ENCODE peak calls at places on chromosomes 2 and 18, in six cellular contexts. One of them, this sample, is unnamed.

GRCh38 chr2:38261569-38262513 is 115.2 kb downstream of the ATL2 start:
- DNase-seq in HepG2: no peak
- DNase-seq in NB4: no peak
- DNase-seq in GM12878: peak; percentile 68
- DNase-seq in endothelial cell of umbilical vein: no peak
- DNase-seq in A549: no peak
- DNase-seq in this sample: no peak

GRCh38 chr2:73264332-73264606 is 20.0 kb downstream of the FBXO41 start:
- DNase-seq in HepG2: no peak
- DNase-seq in NB4: no peak
- DNase-seq in GM12878: no peak
- DNase-seq in endothelial cell of umbilical vein: no peak
- DNase-seq in A549: no peak
- DNase-seq in this sample: no peak

GRCh38 chr2:149924549-149925213 is 337.1 kb upstream of the MMADHC start:
- DNase-seq in HepG2: no peak
- DNase-seq in NB4: no peak
- DNase-seq in GM12878: no peak
- DNase-seq in endothelial cell of umbilical vein: no peak
- DNase-seq in A549: no peak
- DNase-seq in this sample: no peak

GRCh38 chr2:207504513-207505171 is 25.1 kb upstream of the CREB1 start:
- DNase-seq in HepG2: no peak
- DNase-seq in NB4: no peak
- DNase-seq in GM12878: no peak
- DNase-seq in endothelial cell of umbilical vein: no peak
- DNase-seq in A549: no peak
- DNase-seq in this sample: no peak

GRCh38 chr2:26969089-26969844 is 1.2 kb upstream of the MAPRE3 start:
- DNase-seq in HepG2: no peak
- DNase-seq in NB4: no peak
- DNase-seq in GM12878: no peak
- DNase-seq in endothelial cell of umbilical vein: no peak
- DNase-seq in A549: no peak
- DNase-seq in this sample: no peak

GRCh38 chr18:60554961-60555360 is 182.4 kb upstream of the MC4R start:
- DNase-seq in HepG2: no peak
- DNase-seq in NB4: no peak
- DNase-seq in GM12878: no peak
- DNase-seq in endothelial cell of umbilical vein: no peak
- DNase-seq in A549: no peak
- DNase-seq in this sample: no peak

GRCh38 chr18:33871363-33872025 is 293.5 kb downstream of the ASXL3 start:
- DNase-seq in HepG2: no peak
- DNase-seq in NB4: peak; percentile 1
- DNase-seq in GM12878: no peak
- DNase-seq in endothelial cell of umbilical vein: no peak
- DNase-seq in A549: no peak
- DNase-seq in this sample: no peak

GRCh38 chr2:28656937-28657615 is 94.6 kb upstream of the PPP1CB start:
- DNase-seq in HepG2: peak; percentile 39
- DNase-seq in NB4: no peak
- DNase-seq in GM12878: no peak
- DNase-seq in endothelial cell of umbilical vein: no peak
- DNase-seq in A549: no peak
- DNase-seq in this sample: no peak

GRCh38 chr18:55425698-55426097 is 162.3 kb downstream of the TCF4 start:
- DNase-seq in HepG2: no peak
- DNase-seq in NB4: no peak
- DNase-seq in GM12878: no peak
- DNase-seq in endothelial cell of umbilical vein: no peak
- DNase-seq in A549: no peak
- DNase-seq in this sample: no peak

GRCh38 chr2:200319587-200320337 is 13.3 kb downstream of the SPATS2L start:
- DNase-seq in HepG2: peak; percentile 92
- DNase-seq in NB4: no peak
- DNase-seq in GM12878: no peak
- DNase-seq in endothelial cell of umbilical vein: peak; percentile 44
- DNase-seq in A549: peak; percentile 31
- DNase-seq in this sample: no peak

GRCh38 chr18:13315000-13315399 is 96.4 kb downstream of the LDLRAD4 start:
- DNase-seq in HepG2: no peak
- DNase-seq in NB4: no peak
- DNase-seq in GM12878: no peak
- DNase-seq in endothelial cell of umbilical vein: no peak
- DNase-seq in A549: no peak
- DNase-seq in this sample: no peak

GRCh38 chr18:56559044-56559443 is 79.3 kb downstream of the TXNL1 start:
- DNase-seq in HepG2: no peak
- DNase-seq in NB4: no peak
- DNase-seq in GM12878: no peak
- DNase-seq in endothelial cell of umbilical vein: no peak
- DNase-seq in A549: no peak
- DNase-seq in this sample: no peak

GRCh38 chr2:26574066-26574899 is 66.9 kb downstream of the CIB4 start:
- DNase-seq in HepG2: no peak
- DNase-seq in NB4: no peak
- DNase-seq in GM12878: no peak
- DNase-seq in endothelial cell of umbilical vein: no peak
- DNase-seq in A549: no peak
- DNase-seq in this sample: no peak

GRCh38 chr18:12823892-12824291 is 60.1 kb downstream of the PTPN2 start:
- DNase-seq in HepG2: no peak
- DNase-seq in NB4: no peak
- DNase-seq in GM12878: no peak
- DNase-seq in endothelial cell of umbilical vein: no peak
- DNase-seq in A549: no peak
- DNase-seq in this sample: no peak

GRCh38 chr18:22348521-22349316 is 69.0 kb downstream of the CTAGE1 start:
- DNase-seq in HepG2: no peak
- DNase-seq in NB4: no peak
- DNase-seq in GM12878: no peak
- DNase-seq in endothelial cell of umbilical vein: peak; percentile 56
- DNase-seq in A549: no peak
- DNase-seq in this sample: no peak

GRCh38 chr2:128232965-128233789 is 85.5 kb downstream of the HS6ST1 start:
- DNase-seq in HepG2: peak; percentile 78
- DNase-seq in NB4: peak; percentile 91
- DNase-seq in GM12878: peak; percentile 17
- DNase-seq in endothelial cell of umbilical vein: peak; percentile 72
- DNase-seq in A549: peak; percentile 89
- DNase-seq in this sample: peak; percentile 89

GRCh38 chr2:64440831-64441230 is 13.1 kb upstream of the LGALSL start:
- DNase-seq in HepG2: no peak
- DNase-seq in NB4: no peak
- DNase-seq in GM12878: no peak
- DNase-seq in endothelial cell of umbilical vein: no peak
- DNase-seq in A549: no peak
- DNase-seq in this sample: no peak

GRCh38 chr2:171447675-171448074 is 13.6 kb downstream of the DCAF17 start:
- DNase-seq in HepG2: no peak
- DNase-seq in NB4: no peak
- DNase-seq in GM12878: no peak
- DNase-seq in endothelial cell of umbilical vein: no peak
- DNase-seq in A549: no peak
- DNase-seq in this sample: no peak

GRCh38 chr2:55999790-56000189 is 76.2 kb upstream of the EFEMP1 start:
- DNase-seq in HepG2: no peak
- DNase-seq in NB4: no peak
- DNase-seq in GM12878: no peak
- DNase-seq in endothelial cell of umbilical vein: no peak
- DNase-seq in A549: no peak
- DNase-seq in this sample: no peak

GRCh38 chr18:48539406-48540328 is 836 bp downstream of the CTIF start:
- DNase-seq in HepG2: no peak
- DNase-seq in NB4: peak; percentile 69
- DNase-seq in GM12878: no peak
- DNase-seq in endothelial cell of umbilical vein: peak; percentile 59
- DNase-seq in A549: peak; percentile 8
- DNase-seq in this sample: peak; percentile 44

GRCh38 chr2:216308532-216308931 is 63.8 kb downstream of the MARCHF4 start:
- DNase-seq in HepG2: no peak
- DNase-seq in NB4: no peak
- DNase-seq in GM12878: no peak
- DNase-seq in endothelial cell of umbilical vein: no peak
- DNase-seq in A549: no peak
- DNase-seq in this sample: no peak

GRCh38 chr18:59779979-59780378 is 82.8 kb upstream of the CCBE1 start:
- DNase-seq in HepG2: no peak
- DNase-seq in NB4: no peak
- DNase-seq in GM12878: no peak
- DNase-seq in endothelial cell of umbilical vein: peak; percentile 2
- DNase-seq in A549: no peak
- DNase-seq in this sample: no peak

DNA sequence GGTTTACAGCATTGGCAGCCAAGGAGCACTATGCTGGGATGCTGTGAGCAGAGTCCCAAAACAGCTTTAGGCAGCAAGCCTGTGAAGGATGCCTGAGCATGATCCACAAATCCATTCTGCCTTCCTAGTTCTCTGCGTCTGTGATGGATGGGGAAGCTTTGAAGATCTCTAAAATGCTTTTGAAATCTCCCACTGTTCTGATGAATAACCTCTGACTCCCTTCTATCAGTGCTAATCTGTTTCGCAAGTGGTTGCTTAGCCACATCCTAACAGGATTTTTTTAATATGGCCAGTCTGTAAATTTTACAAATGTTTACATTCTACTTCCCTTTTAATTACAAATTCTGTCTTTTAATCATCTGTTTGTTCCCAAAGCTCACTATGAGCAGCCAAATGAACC is 319.2 kb downstream of the GULP1 start:
- DNase-seq in HepG2: no peak
- DNase-seq in NB4: peak; percentile 5
- DNase-seq in GM12878: no peak
- DNase-seq in endothelial cell of umbilical vein: no peak
- DNase-seq in A549: no peak
- DNase-seq in this sample: no peak
- TF ChIP-seq MYC in HepG2: no peak
- TF ChIP-seq MYC in NB4: no peak
- TF ChIP-seq MYC in GM12878: no peak
- TF ChIP-seq MYC in endothelial cell of umbilical vein: no peak
- TF ChIP-seq MYC in A549: no peak
- TF ChIP-seq MYC in this sample: no peak

GRCh38 chr2:32614069-32614468 is 13.8 kb upstream of the TTC27 start:
- DNase-seq in HepG2: no peak
- DNase-seq in NB4: no peak
- DNase-seq in GM12878: no peak
- DNase-seq in endothelial cell of umbilical vein: no peak
- DNase-seq in A549: no peak
- DNase-seq in this sample: no peak

GRCh38 chr2:32611366-32611765 is 16.5 kb upstream of the TTC27 start:
- DNase-seq in HepG2: peak; percentile 31
- DNase-seq in NB4: no peak
- DNase-seq in GM12878: no peak
- DNase-seq in endothelial cell of umbilical vein: no peak
- DNase-seq in A549: no peak
- DNase-seq in this sample: peak; percentile 43

DNA sequence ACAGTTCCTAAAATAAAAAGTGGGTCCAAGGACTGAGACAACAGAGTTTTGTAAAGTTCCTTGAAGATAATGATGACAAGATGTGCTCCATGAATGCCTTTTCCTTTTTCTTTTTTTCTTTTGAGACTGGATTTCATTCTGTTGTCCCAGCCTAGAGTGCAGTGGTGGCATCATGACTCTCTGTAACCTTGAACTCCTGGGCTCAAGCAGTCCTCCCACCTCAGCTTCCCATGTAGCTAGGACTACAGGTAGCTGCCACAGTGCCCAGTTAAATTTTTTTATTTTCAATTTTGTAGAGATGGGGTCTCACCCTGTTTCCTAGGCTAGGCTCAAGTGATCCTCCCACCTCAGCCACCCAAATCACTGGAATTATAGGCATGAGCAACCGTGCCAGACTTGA is 16.1 kb upstream of the TTC27 start:
- DNase-seq in HepG2: no peak
- DNase-seq in NB4: no peak
- DNase-seq in GM12878: no peak
- DNase-seq in endothelial cell of umbilical vein: no peak
- DNase-seq in A549: no peak
- DNase-seq in this sample: no peak
- TF ChIP-seq MYC in HepG2: no peak
- TF ChIP-seq MYC in NB4: no peak
- TF ChIP-seq MYC in GM12878: no peak
- TF ChIP-seq MYC in endothelial cell of umbilical vein: no peak
- TF ChIP-seq MYC in A549: no peak
- TF ChIP-seq MYC in this sample: no peak

DNA sequence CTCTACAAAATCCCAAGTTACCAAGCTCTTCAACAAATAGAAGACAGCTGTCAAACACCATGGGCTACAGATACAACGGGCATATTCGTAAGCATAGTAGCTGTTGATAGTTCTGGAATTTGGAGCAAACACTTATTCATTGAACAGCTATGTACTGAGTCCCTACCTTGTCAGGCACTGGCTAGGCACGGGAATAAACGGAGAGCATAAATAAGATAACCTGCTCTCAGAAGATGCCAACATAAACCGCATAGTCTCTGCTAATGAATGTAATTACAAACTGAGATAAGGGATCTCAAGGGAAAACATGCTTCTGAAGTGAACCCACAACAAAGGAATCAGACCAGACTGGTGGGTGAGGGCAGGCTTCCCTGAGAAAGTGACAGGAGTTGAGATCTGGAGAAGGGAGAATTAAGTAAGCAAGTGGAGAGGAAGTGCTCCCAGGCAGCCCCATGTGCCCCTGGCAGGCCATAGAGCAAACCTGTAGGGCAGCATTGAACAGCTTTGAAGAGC is 997 bp upstream of the ANKRD44 start:
- DNase-seq in HepG2: peak; percentile 15
- DNase-seq in NB4: peak; percentile 28
- DNase-seq in GM12878: no peak
- DNase-seq in endothelial cell of umbilical vein: no peak
- DNase-seq in A549: no peak
- DNase-seq in this sample: no peak
- TF ChIP-seq MYC in HepG2: no peak
- TF ChIP-seq MYC in NB4: no peak
- TF ChIP-seq MYC in GM12878: no peak
- TF ChIP-seq MYC in endothelial cell of umbilical vein: no peak
- TF ChIP-seq MYC in A549: no peak
- TF ChIP-seq MYC in this sample: no peak

DNA sequence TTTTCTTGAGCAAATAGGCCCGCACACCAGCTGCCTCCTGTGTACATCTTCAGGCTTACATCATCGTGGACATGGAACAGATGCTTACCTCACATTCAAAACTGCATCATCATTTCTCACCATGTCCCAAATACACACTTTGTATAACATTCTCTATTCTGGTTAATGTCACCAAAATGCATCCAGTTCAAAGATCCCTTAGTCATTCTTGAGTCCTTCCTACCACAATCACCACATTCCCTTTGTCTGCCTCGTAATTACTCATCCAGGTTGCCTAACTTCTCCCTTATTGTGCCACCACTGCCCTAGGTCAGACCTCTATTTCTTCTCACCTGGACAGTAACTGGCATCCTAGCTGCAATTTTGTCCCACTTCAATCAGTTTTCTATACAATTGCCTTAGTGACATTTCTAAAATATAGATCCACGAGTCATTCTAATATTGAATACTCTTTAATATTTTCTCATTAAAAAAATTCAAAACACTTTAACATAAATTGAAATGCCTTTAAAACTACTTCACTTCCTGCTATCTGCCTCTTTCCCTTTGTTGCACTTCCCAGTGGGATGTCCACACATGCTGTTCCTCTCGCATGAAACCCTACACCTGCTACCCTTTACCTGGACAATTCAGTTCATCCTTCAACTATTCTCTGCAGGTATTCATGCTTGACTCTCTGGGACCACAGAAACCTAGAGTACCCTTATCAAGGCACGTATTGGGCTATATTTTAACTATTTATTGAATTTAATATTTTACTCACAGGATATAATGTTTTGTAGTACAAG is 373.5 kb upstream of the GALNT5 start:
- DNase-seq in HepG2: no peak
- DNase-seq in NB4: peak; percentile 19
- DNase-seq in GM12878: no peak
- DNase-seq in endothelial cell of umbilical vein: no peak
- DNase-seq in A549: peak; percentile 3
- DNase-seq in this sample: no peak
- TF ChIP-seq MYC in HepG2: no peak
- TF ChIP-seq MYC in NB4: no peak
- TF ChIP-seq MYC in GM12878: no peak
- TF ChIP-seq MYC in endothelial cell of umbilical vein: no peak
- TF ChIP-seq MYC in A549: no peak
- TF ChIP-seq MYC in this sample: no peak